ENCODE peak calls at places on chromosomes 6 and 20, in five cellular contexts. One of them, this sample, is unnamed. For H3K4me1, the result is how much of the 10 kb centered on the place peaks cover.

GRCh38 chr6:36737043-36737785 is 39.6 kb downstream of the RAB44 start:
- DNase-seq in uterus: no peak
- DNase-seq in HepG2: no peak
- DNase-seq in sigmoid colon: no peak
- DNase-seq in body of pancreas: no peak
- DNase-seq in this sample: no peak

GRCh38 chr20:444862-445426 is 17.4 kb downstream of the TBC1D20 start:
- DNase-seq in uterus: no peak
- DNase-seq in HepG2: no peak
- DNase-seq in sigmoid colon: no peak
- DNase-seq in body of pancreas: no peak
- DNase-seq in this sample: no peak

GRCh38 chr6:170464080-170464479 is 89.0 kb downstream of the PSMB1 start:
- DNase-seq in uterus: no peak
- DNase-seq in HepG2: no peak
- DNase-seq in sigmoid colon: no peak
- DNase-seq in body of pancreas: no peak
- DNase-seq in this sample: no peak

GRCh38 chr6:163759542-163759941 is 345.0 kb downstream of the QKI start:
- DNase-seq in uterus: no peak
- DNase-seq in HepG2: no peak
- DNase-seq in sigmoid colon: no peak
- DNase-seq in body of pancreas: no peak
- DNase-seq in this sample: no peak

GRCh38 chr20:47561603-47562583 is 60.2 kb downstream of the NCOA3 start:
- DNase-seq in uterus: no peak
- DNase-seq in HepG2: no peak
- DNase-seq in sigmoid colon: no peak
- DNase-seq in body of pancreas: no peak
- DNase-seq in this sample: no peak

GRCh38 chr6:148761532-148761951 is 14.7 kb downstream of the UST start:
- DNase-seq in uterus: no peak
- DNase-seq in HepG2: no peak
- DNase-seq in sigmoid colon: no peak
- DNase-seq in body of pancreas: no peak
- DNase-seq in this sample: no peak

GRCh38 chr6:162032620-162033019 is 694.9 kb downstream of the PRKN start:
- DNase-seq in uterus: no peak
- DNase-seq in HepG2: no peak
- DNase-seq in sigmoid colon: no peak
- DNase-seq in body of pancreas: no peak
- DNase-seq in this sample: no peak

GRCh38 chr6:37695273-37695672 is 2.4 kb downstream of the MDGA1 start:
- DNase-seq in uterus: no peak
- DNase-seq in HepG2: no peak
- DNase-seq in sigmoid colon: no peak
- DNase-seq in body of pancreas: no peak
- DNase-seq in this sample: no peak

GRCh38 chr6:43887906-43888683 is 118.1 kb downstream of the VEGFA start:
- DNase-seq in uterus: no peak
- DNase-seq in HepG2: no peak
- DNase-seq in sigmoid colon: no peak
- DNase-seq in body of pancreas: no peak
- DNase-seq in this sample: no peak

GRCh38 chr20:20712004-20712473 is 405 bp downstream of the RALGAPA2 start:
- DNase-seq in uterus: no peak
- DNase-seq in HepG2: peak
- DNase-seq in sigmoid colon: no peak
- DNase-seq in body of pancreas: peak
- DNase-seq in this sample: peak

GRCh38 chr6:20605581-20605980 is 71.3 kb downstream of the CDKAL1 start:
- DNase-seq in uterus: no peak
- DNase-seq in HepG2: no peak
- DNase-seq in sigmoid colon: no peak
- DNase-seq in body of pancreas: no peak
- DNase-seq in this sample: no peak

GRCh38 chr20:62370115-62370806 is 3.1 kb upstream of the LAMA5 start:
- DNase-seq in uterus: no peak
- DNase-seq in HepG2: no peak
- DNase-seq in sigmoid colon: no peak
- DNase-seq in body of pancreas: no peak
- DNase-seq in this sample: no peak

GRCh38 chr20:5170341-5170740 is 43.5 kb downstream of the CDS2 start:
- DNase-seq in uterus: no peak
- DNase-seq in HepG2: no peak
- DNase-seq in sigmoid colon: no peak
- DNase-seq in body of pancreas: no peak
- DNase-seq in this sample: no peak

GRCh38 chr20:8654486-8654885 is 414.4 kb upstream of the PLCB4 start:
- DNase-seq in uterus: no peak
- DNase-seq in HepG2: no peak
- DNase-seq in sigmoid colon: no peak
- DNase-seq in body of pancreas: no peak
- DNase-seq in this sample: no peak

GRCh38 chr6:30044630-30045029 is 16.4 kb upstream of the POLR1H start:
- DNase-seq in uterus: no peak
- DNase-seq in HepG2: no peak
- DNase-seq in sigmoid colon: no peak
- DNase-seq in body of pancreas: no peak
- DNase-seq in this sample: no peak

GRCh38 chr6:80211295-80211694 is 104.8 kb downstream of the BCKDHB start:
- DNase-seq in uterus: no peak
- DNase-seq in HepG2: no peak
- DNase-seq in sigmoid colon: no peak
- DNase-seq in body of pancreas: no peak
- DNase-seq in this sample: no peak

GRCh38 chr6:159877256-159877808 is 13.5 kb upstream of the MAS1 start:
- DNase-seq in uterus: no peak
- DNase-seq in HepG2: no peak
- DNase-seq in sigmoid colon: no peak
- DNase-seq in body of pancreas: no peak
- DNase-seq in this sample: no peak

GRCh38 chr6:42704251-42704936 is 18.0 kb downstream of the PRPH2 start:
- DNase-seq in uterus: peak
- DNase-seq in HepG2: peak
- DNase-seq in sigmoid colon: peak
- DNase-seq in body of pancreas: peak
- DNase-seq in this sample: no peak

GRCh38 chr20:46559001-46559400 is 8.5 kb upstream of the OCSTAMP start:
- DNase-seq in uterus: no peak
- DNase-seq in HepG2: no peak
- DNase-seq in sigmoid colon: no peak
- DNase-seq in body of pancreas: no peak
- DNase-seq in this sample: no peak

GRCh38 chr20:1430004-1430451 is 36.6 kb downstream of the NSFL1C start:
- DNase-seq in uterus: no peak
- DNase-seq in HepG2: no peak
- DNase-seq in sigmoid colon: no peak
- DNase-seq in body of pancreas: no peak
- DNase-seq in this sample: no peak

GRCh38 chr6:33839399-33840063 is 35.7 kb upstream of the MLN start:
- DNase-seq in uterus: no peak
- DNase-seq in HepG2: no peak
- DNase-seq in sigmoid colon: no peak
- DNase-seq in body of pancreas: no peak
- DNase-seq in this sample: no peak

GRCh38 chr20:40990542-40991120 is 38.0 kb upstream of the TOP1 start:
- DNase-seq in uterus: peak
- DNase-seq in HepG2: peak
- DNase-seq in sigmoid colon: peak
- DNase-seq in body of pancreas: peak
- DNase-seq in this sample: peak

GRCh38 chr20:23179766-23180403 is 93.8 kb upstream of the CD93 start:
- DNase-seq in uterus: no peak
- DNase-seq in HepG2: no peak
- DNase-seq in sigmoid colon: no peak
- DNase-seq in body of pancreas: no peak
- DNase-seq in this sample: no peak

GRCh38 chr20:24149881-24150307 is 161.3 kb upstream of the GGTLC1 start:
- DNase-seq in uterus: no peak
- DNase-seq in HepG2: peak
- DNase-seq in sigmoid colon: no peak
- DNase-seq in body of pancreas: peak
- DNase-seq in this sample: peak

GRCh38 chr6:81643156-81643555 is 109.3 kb downstream of the TENT5A start:
- DNase-seq in uterus: no peak
- DNase-seq in HepG2: no peak
- DNase-seq in sigmoid colon: no peak
- DNase-seq in body of pancreas: no peak
- DNase-seq in this sample: no peak

GRCh38 chr6:125022391-125022989 is 60.3 kb downstream of the RNF217 start:
- DNase-seq in uterus: no peak
- DNase-seq in HepG2: no peak
- DNase-seq in sigmoid colon: no peak
- DNase-seq in body of pancreas: no peak
- DNase-seq in this sample: no peak

GRCh38 chr20:53995949-53996348 is 74.4 kb downstream of the BCAS1 start:
- DNase-seq in uterus: no peak
- DNase-seq in HepG2: no peak
- DNase-seq in sigmoid colon: no peak
- DNase-seq in body of pancreas: no peak
- DNase-seq in this sample: no peak

GRCh38 chr6:154732538-154732823 is 735 bp upstream of the SCAF8 start:
- DNase-seq in uterus: no peak
- DNase-seq in HepG2: no peak
- DNase-seq in sigmoid colon: no peak
- DNase-seq in body of pancreas: no peak
- DNase-seq in this sample: no peak

GRCh38 chr6:14060971-14061370 is 56.6 kb upstream of the CD83 start:
- DNase-seq in uterus: no peak
- DNase-seq in HepG2: no peak
- DNase-seq in sigmoid colon: no peak
- DNase-seq in body of pancreas: no peak
- DNase-seq in this sample: no peak

GRCh38 chr6:100446922-100447899 is 17.5 kb downstream of the SIM1 start:
- DNase-seq in uterus: no peak
- DNase-seq in HepG2: no peak
- DNase-seq in sigmoid colon: no peak
- DNase-seq in body of pancreas: no peak
- DNase-seq in this sample: no peak
- H3K4me3 ChIP-seq in uterus: no peak
- H3K4me3 ChIP-seq in HepG2: no peak
- H3K4me3 ChIP-seq in sigmoid colon: no peak
- H3K4me3 ChIP-seq in body of pancreas: no peak
- H3K4me3 ChIP-seq in this sample: no peak

DNA sequence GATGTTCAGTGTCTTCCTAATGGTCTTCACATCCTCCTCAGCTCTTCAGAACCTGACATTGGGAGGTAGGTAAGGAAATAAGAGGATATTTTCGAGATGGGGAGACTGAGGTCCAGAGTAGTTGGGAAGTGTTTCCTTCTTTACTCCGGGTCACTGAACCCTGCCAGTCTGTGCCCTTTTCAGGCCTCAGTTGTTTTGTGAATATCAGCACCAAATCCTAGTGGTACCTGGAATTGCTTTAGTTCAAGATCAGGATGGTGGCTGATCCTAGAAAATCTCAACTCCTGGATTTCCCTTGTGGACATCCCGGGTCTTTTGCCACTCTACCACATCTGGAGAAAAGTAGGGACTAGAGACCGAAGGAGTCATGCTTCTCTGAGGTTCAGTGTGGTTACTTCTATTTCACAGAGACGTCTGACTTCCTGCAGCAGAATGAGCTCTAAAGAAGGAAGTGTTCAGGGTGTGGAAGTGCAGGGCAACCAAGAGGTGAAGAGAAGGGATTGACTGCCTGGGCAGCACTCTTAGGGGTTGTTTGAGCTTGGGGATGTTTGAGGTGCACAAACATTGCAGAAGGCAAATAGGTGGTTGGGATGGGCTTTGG is 995 bp downstream of the STK4 start:
- DNase-seq in uterus: no peak
- DNase-seq in HepG2: peak
- DNase-seq in sigmoid colon: no peak
- DNase-seq in body of pancreas: no peak
- DNase-seq in this sample: no peak
- TF ChIP-seq POLR2A in uterus: no peak
- TF ChIP-seq POLR2A in HepG2: no peak
- TF ChIP-seq POLR2A in sigmoid colon: peak
- TF ChIP-seq POLR2A in body of pancreas: no peak
- TF ChIP-seq POLR2A in this sample: peak

GRCh38 chr6:2962636-2963035 is 8.7 kb downstream of the SERPINB6 start:
- DNase-seq in uterus: no peak
- DNase-seq in HepG2: no peak
- DNase-seq in sigmoid colon: no peak
- DNase-seq in body of pancreas: no peak
- DNase-seq in this sample: no peak
- H3K4me1 ChIP-seq in uterus: under half
- H3K4me1 ChIP-seq in HepG2: under half
- H3K4me1 ChIP-seq in sigmoid colon: under half
- H3K4me1 ChIP-seq in body of pancreas: half or more
- H3K4me1 ChIP-seq in this sample: under half

GRCh38 chr6:142846459-142846831 is 98.5 kb downstream of the HIVEP2 start:
- DNase-seq in uterus: no peak
- DNase-seq in HepG2: no peak
- DNase-seq in sigmoid colon: no peak
- DNase-seq in body of pancreas: no peak
- DNase-seq in this sample: no peak
- H3K4me3 ChIP-seq in uterus: no peak
- H3K4me3 ChIP-seq in HepG2: peak
- H3K4me3 ChIP-seq in sigmoid colon: no peak
- H3K4me3 ChIP-seq in body of pancreas: no peak
- H3K4me3 ChIP-seq in this sample: no peak

GRCh38 chr6:7135755-7136154 is 28.0 kb downstream of the RREB1 start:
- DNase-seq in uterus: no peak
- DNase-seq in HepG2: no peak
- DNase-seq in sigmoid colon: no peak
- DNase-seq in body of pancreas: no peak
- DNase-seq in this sample: no peak
- TF ChIP-seq POLR2A in uterus: no peak
- TF ChIP-seq POLR2A in HepG2: no peak
- TF ChIP-seq POLR2A in sigmoid colon: no peak
- TF ChIP-seq POLR2A in body of pancreas: no peak
- TF ChIP-seq POLR2A in this sample: no peak